ENCODE peak calls at places on chromosomes 1 and 21, in eight cellular contexts. One of them, this sample, is unnamed. For H3K9me3, the result is how much of the 10 kb centered on the place peaks cover.

GRCh38 chr1:227883641-227884301 is 64.0 kb downstream of the WNT9A start:
- DNase-seq in neural progenitor cell: no peak
- DNase-seq in naive thymus-derived CD4-positive, alpha-beta T cell: no peak
- DNase-seq in aorta: peak
- DNase-seq in A549: no peak
- DNase-seq in NT2/D1: no peak
- DNase-seq in fibroblast of lung: no peak
- DNase-seq in HCT116: no peak
- DNase-seq in this sample: no peak

GRCh38 chr1:78232630-78233029 is 186.9 kb downstream of the GIPC2 start:
- DNase-seq in neural progenitor cell: no peak
- DNase-seq in naive thymus-derived CD4-positive, alpha-beta T cell: no peak
- DNase-seq in aorta: no peak
- DNase-seq in A549: no peak
- DNase-seq in NT2/D1: no peak
- DNase-seq in fibroblast of lung: no peak
- DNase-seq in HCT116: no peak
- DNase-seq in this sample: no peak

GRCh38 chr1:68111804-68112436 is 61.5 kb upstream of the DIRAS3 start:
- DNase-seq in neural progenitor cell: peak
- DNase-seq in naive thymus-derived CD4-positive, alpha-beta T cell: no peak
- DNase-seq in aorta: peak
- DNase-seq in A549: peak
- DNase-seq in NT2/D1: peak
- DNase-seq in fibroblast of lung: peak
- DNase-seq in HCT116: peak
- DNase-seq in this sample: no peak

GRCh38 chr1:7743346-7743745 is 27.8 kb upstream of the VAMP3 start:
- DNase-seq in neural progenitor cell: no peak
- DNase-seq in naive thymus-derived CD4-positive, alpha-beta T cell: no peak
- DNase-seq in aorta: no peak
- DNase-seq in A549: no peak
- DNase-seq in NT2/D1: no peak
- DNase-seq in fibroblast of lung: no peak
- DNase-seq in HCT116: no peak
- DNase-seq in this sample: no peak

GRCh38 chr1:11138952-11139351 is 39.3 kb upstream of the EXOSC10 start:
- DNase-seq in neural progenitor cell: no peak
- DNase-seq in naive thymus-derived CD4-positive, alpha-beta T cell: no peak
- DNase-seq in aorta: no peak
- DNase-seq in A549: no peak
- DNase-seq in NT2/D1: no peak
- DNase-seq in fibroblast of lung: peak
- DNase-seq in HCT116: no peak
- DNase-seq in this sample: no peak

GRCh38 chr1:209835782-209836298 is 8.1 kb downstream of the UTP25 start:
- DNase-seq in neural progenitor cell: no peak
- DNase-seq in naive thymus-derived CD4-positive, alpha-beta T cell: no peak
- DNase-seq in aorta: no peak
- DNase-seq in A549: no peak
- DNase-seq in NT2/D1: no peak
- DNase-seq in fibroblast of lung: peak
- DNase-seq in HCT116: no peak
- DNase-seq in this sample: no peak

GRCh38 chr21:16492892-16493291 is 763.1 kb downstream of the USP25 start:
- DNase-seq in neural progenitor cell: no peak
- DNase-seq in naive thymus-derived CD4-positive, alpha-beta T cell: no peak
- DNase-seq in aorta: no peak
- DNase-seq in A549: no peak
- DNase-seq in NT2/D1: no peak
- DNase-seq in fibroblast of lung: peak
- DNase-seq in HCT116: no peak
- DNase-seq in this sample: no peak

GRCh38 chr21:44914176-44914874 is 6.4 kb downstream of the ITGB2 start:
- DNase-seq in neural progenitor cell: no peak
- DNase-seq in naive thymus-derived CD4-positive, alpha-beta T cell: no peak
- DNase-seq in aorta: peak
- DNase-seq in A549: no peak
- DNase-seq in NT2/D1: no peak
- DNase-seq in fibroblast of lung: no peak
- DNase-seq in HCT116: no peak
- DNase-seq in this sample: no peak

GRCh38 chr1:76764638-76765572 is 102.4 kb upstream of the ST6GALNAC5 start:
- DNase-seq in neural progenitor cell: peak
- DNase-seq in naive thymus-derived CD4-positive, alpha-beta T cell: no peak
- DNase-seq in aorta: no peak
- DNase-seq in A549: no peak
- DNase-seq in NT2/D1: no peak
- DNase-seq in fibroblast of lung: peak
- DNase-seq in HCT116: no peak
- DNase-seq in this sample: no peak

GRCh38 chr1:34365295-34365694 is 188.6 kb downstream of the C1orf94 start:
- DNase-seq in neural progenitor cell: no peak
- DNase-seq in naive thymus-derived CD4-positive, alpha-beta T cell: no peak
- DNase-seq in aorta: no peak
- DNase-seq in A549: no peak
- DNase-seq in NT2/D1: no peak
- DNase-seq in fibroblast of lung: no peak
- DNase-seq in HCT116: no peak
- DNase-seq in this sample: no peak

GRCh38 chr1:8283058-8283884 is 34.6 kb upstream of the SLC45A1 start:
- DNase-seq in neural progenitor cell: no peak
- DNase-seq in naive thymus-derived CD4-positive, alpha-beta T cell: no peak
- DNase-seq in aorta: peak
- DNase-seq in A549: no peak
- DNase-seq in NT2/D1: no peak
- DNase-seq in fibroblast of lung: no peak
- DNase-seq in HCT116: no peak
- DNase-seq in this sample: no peak

GRCh38 chr1:177355575-177355974 is 184.8 kb downstream of the BRINP2 start:
- DNase-seq in neural progenitor cell: peak
- DNase-seq in naive thymus-derived CD4-positive, alpha-beta T cell: no peak
- DNase-seq in aorta: no peak
- DNase-seq in A549: no peak
- DNase-seq in NT2/D1: no peak
- DNase-seq in fibroblast of lung: peak
- DNase-seq in HCT116: no peak
- DNase-seq in this sample: no peak

GRCh38 chr1:52748119-52748518 is 21.9 kb downstream of the ZYG11B start:
- DNase-seq in neural progenitor cell: no peak
- DNase-seq in naive thymus-derived CD4-positive, alpha-beta T cell: no peak
- DNase-seq in aorta: no peak
- DNase-seq in A549: no peak
- DNase-seq in NT2/D1: no peak
- DNase-seq in fibroblast of lung: no peak
- DNase-seq in HCT116: no peak
- DNase-seq in this sample: no peak

GRCh38 chr1:15141933-15142647 is 11.5 kb upstream of the TMEM51 start:
- DNase-seq in neural progenitor cell: no peak
- DNase-seq in naive thymus-derived CD4-positive, alpha-beta T cell: no peak
- DNase-seq in aorta: no peak
- DNase-seq in A549: no peak
- DNase-seq in NT2/D1: no peak
- DNase-seq in fibroblast of lung: peak
- DNase-seq in HCT116: no peak
- DNase-seq in this sample: no peak

GRCh38 chr1:94275116-94275515 is 37.7 kb upstream of the ARHGAP29 start:
- DNase-seq in neural progenitor cell: no peak
- DNase-seq in naive thymus-derived CD4-positive, alpha-beta T cell: no peak
- DNase-seq in aorta: no peak
- DNase-seq in A549: no peak
- DNase-seq in NT2/D1: no peak
- DNase-seq in fibroblast of lung: peak
- DNase-seq in HCT116: no peak
- DNase-seq in this sample: no peak

GRCh38 chr1:155197901-155198546 is 9.7 kb downstream of the THBS3 start:
- DNase-seq in neural progenitor cell: no peak
- DNase-seq in naive thymus-derived CD4-positive, alpha-beta T cell: no peak
- DNase-seq in aorta: peak
- DNase-seq in A549: no peak
- DNase-seq in NT2/D1: no peak
- DNase-seq in fibroblast of lung: no peak
- DNase-seq in HCT116: no peak
- DNase-seq in this sample: no peak

GRCh38 chr1:90045853-90046563 is 51.1 kb downstream of the ZNF326 start:
- DNase-seq in neural progenitor cell: peak
- DNase-seq in naive thymus-derived CD4-positive, alpha-beta T cell: peak
- DNase-seq in aorta: no peak
- DNase-seq in A549: peak
- DNase-seq in NT2/D1: peak
- DNase-seq in fibroblast of lung: peak
- DNase-seq in HCT116: peak
- DNase-seq in this sample: no peak

GRCh38 chr21:37149411-37149810 is 76.4 kb downstream of the TTC3 start:
- DNase-seq in neural progenitor cell: no peak
- DNase-seq in naive thymus-derived CD4-positive, alpha-beta T cell: no peak
- DNase-seq in aorta: no peak
- DNase-seq in A549: no peak
- DNase-seq in NT2/D1: no peak
- DNase-seq in fibroblast of lung: peak
- DNase-seq in HCT116: no peak
- DNase-seq in this sample: no peak

GRCh38 chr1:212488436-212489283 is 55.9 kb downstream of the NENF start:
- DNase-seq in neural progenitor cell: peak
- DNase-seq in naive thymus-derived CD4-positive, alpha-beta T cell: no peak
- DNase-seq in aorta: peak
- DNase-seq in A549: peak
- DNase-seq in NT2/D1: no peak
- DNase-seq in fibroblast of lung: peak
- DNase-seq in HCT116: no peak
- DNase-seq in this sample: no peak

GRCh38 chr1:23810818-23811420 is 10.4 kb upstream of the GALE start:
- DNase-seq in neural progenitor cell: peak
- DNase-seq in naive thymus-derived CD4-positive, alpha-beta T cell: peak
- DNase-seq in aorta: peak
- DNase-seq in A549: no peak
- DNase-seq in NT2/D1: no peak
- DNase-seq in fibroblast of lung: no peak
- DNase-seq in HCT116: no peak
- DNase-seq in this sample: no peak

GRCh38 chr1:84350104-84350503 is 48.2 kb upstream of the DNASE2B start:
- DNase-seq in neural progenitor cell: no peak
- DNase-seq in naive thymus-derived CD4-positive, alpha-beta T cell: no peak
- DNase-seq in aorta: no peak
- DNase-seq in A549: no peak
- DNase-seq in NT2/D1: no peak
- DNase-seq in fibroblast of lung: no peak
- DNase-seq in HCT116: no peak
- DNase-seq in this sample: no peak

GRCh38 chr1:51482881-51483280 is 36.2 kb downstream of the EPS15 start:
- DNase-seq in neural progenitor cell: no peak
- DNase-seq in naive thymus-derived CD4-positive, alpha-beta T cell: no peak
- DNase-seq in aorta: no peak
- DNase-seq in A549: no peak
- DNase-seq in NT2/D1: no peak
- DNase-seq in fibroblast of lung: no peak
- DNase-seq in HCT116: no peak
- DNase-seq in this sample: no peak

GRCh38 chr1:59967141-59967697 is 40.6 kb upstream of the CYP2J2 start:
- DNase-seq in neural progenitor cell: peak
- DNase-seq in naive thymus-derived CD4-positive, alpha-beta T cell: no peak
- DNase-seq in aorta: no peak
- DNase-seq in A549: no peak
- DNase-seq in NT2/D1: no peak
- DNase-seq in fibroblast of lung: peak
- DNase-seq in HCT116: no peak
- DNase-seq in this sample: no peak

GRCh38 chr1:17645512-17645911 is 106.0 kb downstream of the ARHGEF10L start:
- DNase-seq in neural progenitor cell: no peak
- DNase-seq in naive thymus-derived CD4-positive, alpha-beta T cell: no peak
- DNase-seq in aorta: no peak
- DNase-seq in A549: no peak
- DNase-seq in NT2/D1: no peak
- DNase-seq in fibroblast of lung: no peak
- DNase-seq in HCT116: no peak
- DNase-seq in this sample: no peak

GRCh38 chr1:17648457-17649145 is 106.5 kb upstream of the ACTL8 start:
- DNase-seq in neural progenitor cell: no peak
- DNase-seq in naive thymus-derived CD4-positive, alpha-beta T cell: no peak
- DNase-seq in aorta: peak
- DNase-seq in A549: no peak
- DNase-seq in NT2/D1: no peak
- DNase-seq in fibroblast of lung: peak
- DNase-seq in HCT116: no peak
- DNase-seq in this sample: no peak

GRCh38 chr1:17646444-17647287 is 107.2 kb downstream of the ARHGEF10L start:
- DNase-seq in neural progenitor cell: no peak
- DNase-seq in naive thymus-derived CD4-positive, alpha-beta T cell: no peak
- DNase-seq in aorta: no peak
- DNase-seq in A549: no peak
- DNase-seq in NT2/D1: no peak
- DNase-seq in fibroblast of lung: no peak
- DNase-seq in HCT116: no peak
- DNase-seq in this sample: no peak

GRCh38 chr1:17653728-17654351 is 101.3 kb upstream of the ACTL8 start:
- DNase-seq in neural progenitor cell: peak
- DNase-seq in naive thymus-derived CD4-positive, alpha-beta T cell: peak
- DNase-seq in aorta: no peak
- DNase-seq in A549: peak
- DNase-seq in NT2/D1: peak
- DNase-seq in fibroblast of lung: peak
- DNase-seq in HCT116: no peak
- DNase-seq in this sample: no peak

GRCh38 chr1:17649371-17650106 is 105.6 kb upstream of the ACTL8 start:
- DNase-seq in neural progenitor cell: no peak
- DNase-seq in naive thymus-derived CD4-positive, alpha-beta T cell: no peak
- DNase-seq in aorta: no peak
- DNase-seq in A549: no peak
- DNase-seq in NT2/D1: no peak
- DNase-seq in fibroblast of lung: no peak
- DNase-seq in HCT116: no peak
- DNase-seq in this sample: no peak
- H3K9me3 ChIP-seq in neural progenitor cell: under half
- H3K9me3 ChIP-seq in naive thymus-derived CD4-positive, alpha-beta T cell: under half
- H3K9me3 ChIP-seq in aorta: under half
- H3K9me3 ChIP-seq in A549: under half
- H3K9me3 ChIP-seq in NT2/D1: under half
- H3K9me3 ChIP-seq in fibroblast of lung: under half
- H3K9me3 ChIP-seq in HCT116: under half
- H3K9me3 ChIP-seq in this sample: under half

GRCh38 chr1:4924356-4924755 is 269.9 kb downstream of the AJAP1 start:
- DNase-seq in neural progenitor cell: no peak
- DNase-seq in naive thymus-derived CD4-positive, alpha-beta T cell: no peak
- DNase-seq in aorta: no peak
- DNase-seq in A549: no peak
- DNase-seq in NT2/D1: no peak
- DNase-seq in fibroblast of lung: no peak
- DNase-seq in HCT116: no peak
- DNase-seq in this sample: no peak
- H3K9me3 ChIP-seq in neural progenitor cell: under half
- H3K9me3 ChIP-seq in naive thymus-derived CD4-positive, alpha-beta T cell: under half
- H3K9me3 ChIP-seq in aorta: under half
- H3K9me3 ChIP-seq in A549: under half
- H3K9me3 ChIP-seq in NT2/D1: under half
- H3K9me3 ChIP-seq in fibroblast of lung: under half
- H3K9me3 ChIP-seq in HCT116: under half
- H3K9me3 ChIP-seq in this sample: under half

GRCh38 chr1:248585266-248585665 is 10.7 kb upstream of the OR2T34 start:
- DNase-seq in neural progenitor cell: no peak
- DNase-seq in naive thymus-derived CD4-positive, alpha-beta T cell: no peak
- DNase-seq in aorta: no peak
- DNase-seq in A549: no peak
- DNase-seq in NT2/D1: no peak
- DNase-seq in fibroblast of lung: no peak
- DNase-seq in HCT116: no peak
- DNase-seq in this sample: no peak
- H3K9me3 ChIP-seq in neural progenitor cell: under half
- H3K9me3 ChIP-seq in naive thymus-derived CD4-positive, alpha-beta T cell: under half
- H3K9me3 ChIP-seq in aorta: under half
- H3K9me3 ChIP-seq in A549: under half
- H3K9me3 ChIP-seq in NT2/D1: under half
- H3K9me3 ChIP-seq in fibroblast of lung: under half
- H3K9me3 ChIP-seq in HCT116: under half
- H3K9me3 ChIP-seq in this sample: under half

GRCh38 chr1:247180581-247180980 is 8.8 kb upstream of the ZNF124 start:
- DNase-seq in neural progenitor cell: no peak
- DNase-seq in naive thymus-derived CD4-positive, alpha-beta T cell: no peak
- DNase-seq in aorta: no peak
- DNase-seq in A549: no peak
- DNase-seq in NT2/D1: no peak
- DNase-seq in fibroblast of lung: no peak
- DNase-seq in HCT116: no peak
- DNase-seq in this sample: no peak
- H3K9me3 ChIP-seq in neural progenitor cell: under half
- H3K9me3 ChIP-seq in naive thymus-derived CD4-positive, alpha-beta T cell: under half
- H3K9me3 ChIP-seq in aorta: under half
- H3K9me3 ChIP-seq in A549: half or more
- H3K9me3 ChIP-seq in NT2/D1: under half
- H3K9me3 ChIP-seq in fibroblast of lung: under half
- H3K9me3 ChIP-seq in HCT116: under half
- H3K9me3 ChIP-seq in this sample: under half

This sample was measured in T-helper 17 cell.